ENCODE peak calls at places on chromosome 9, in five cellular contexts. K is transverse colon, P is A549, V is ovary, D is stomach. C is an unnamed sample.

GRCh38 chr9:127549218-127549617 is 62.9 kb upstream of the STXBP1 start:
- DNase-seq in K (no peak), P (no peak), V (no peak), D (no peak), C (no peak)

GRCh38 chr9:91305596-91305995 is 56.1 kb downstream of the AUH start:
- DNase-seq in D (no peak), K (no peak), P (no peak), V (no peak), C (no peak)

GRCh38 chr9:72844440-72844768 is 108.4 kb downstream of the ALDH1A1 start:
- DNase-seq in P (no peak), V (no peak), K (no peak), D (no peak), C (no peak)

GRCh38 chr9:123058834-123059233 is 25.4 kb downstream of the GPR21 start:
- DNase-seq in D (no peak), P (no peak), V (no peak), K (no peak), C (no peak)

GRCh38 chr9:28270156-28270555 is 696.9 kb upstream of the C9orf72 start:
- DNase-seq in V (no peak), K (no peak), P (no peak), D (no peak), C (no peak)

GRCh38 chr9:34628656-34629491 is at the start of gene ARID3C:
- DNase-seq in V (peak), D (peak), K (peak), P (no peak), C (no peak)

GRCh38 chr9:91784673-91785402 is 165.2 kb downstream of the ROR2 start:
- DNase-seq in V (no peak), K (no peak), P (no peak), D (no peak), C (peak)

GRCh38 chr9:17926246-17926645 is 347.4 kb downstream of the SH3GL2 start:
- DNase-seq in K (no peak), D (no peak), V (no peak), P (no peak), C (no peak)

GRCh38 chr9:100428871-100429654 is 2.1 kb downstream of the MSANTD3 start:
- DNase-seq in V (no peak), K (no peak), D (no peak), P (peak), C (no peak)

GRCh38 chr9:134661791-134662142 is 20.2 kb downstream of the COL5A1 start:
- DNase-seq in K (peak), V (peak), P (no peak), D (no peak), C (peak)

GRCh38 chr9:5915438-5915837 is 24.7 kb downstream of the MLANA start:
- DNase-seq in D (no peak), V (no peak), K (no peak), P (no peak), C (no peak)

GRCh38 chr9:124551472-124552339 is 44.5 kb upstream of the NR5A1 start:
- DNase-seq in D (peak), V (no peak), P (peak), K (peak), C (no peak)

GRCh38 chr9:98045234-98046160 is 11.0 kb upstream of the NANS start:
- DNase-seq in K (no peak), P (no peak), D (no peak), V (no peak), C (no peak)

GRCh38 chr9:80076105-80076504 is 504.3 kb downstream of the TLE4 start:
- DNase-seq in D (no peak), V (no peak), P (no peak), K (no peak), C (no peak)

GRCh38 chr9:122338989-122339388 is 31.8 kb upstream of the PTGS1 start:
- DNase-seq in K (no peak), V (no peak), P (no peak), D (no peak), C (no peak)

GRCh38 chr9:137604345-137605145 is 941 bp upstream of the ARRDC1 start:
- DNase-seq in V (peak), D (no peak), P (no peak), K (no peak), C (no peak)

GRCh38 chr9:95585824-95586223 is 69.1 kb upstream of the PTCH1 start:
- DNase-seq in P (no peak), K (no peak), V (no peak), D (no peak), C (no peak)

GRCh38 chr9:135574331-135574730 is 12.8 kb downstream of the PAEP start:
- DNase-seq in K (no peak), D (no peak), V (no peak), P (no peak), C (no peak)

GRCh38 chr9:132410642-132411041 is 631 bp downstream of the CFAP77 start:
- DNase-seq in K (no peak), D (no peak), V (no peak), P (no peak), C (no peak)

GRCh38 chr9:121268598-121269029 is 652 bp downstream of the GSN start:
- DNase-seq in D (no peak), P (no peak), K (no peak), V (no peak), C (peak)

GRCh38 chr9:127523312-127523851 is 72.1 kb downstream of the LRSAM1 start:
- DNase-seq in P (no peak), K (no peak), D (no peak), V (no peak), C (no peak)

GRCh38 chr9:137449931-137450537 is 8.9 kb upstream of the ENTPD8 start:
- DNase-seq in K (peak), P (no peak), D (no peak), V (peak), C (no peak)

GRCh38 chr9:71683598-71684235 is 84.6 kb downstream of the CEMIP2 start:
- DNase-seq in V (peak), P (no peak), K (no peak), D (no peak), C (no peak)

GRCh38 chr9:73869261-73869660 is 627.9 kb upstream of the RORB start:
- DNase-seq in P (no peak), V (no peak), K (peak), D (peak), C (no peak)

GRCh38 chr9:120390637-120391190 is 189.3 kb downstream of the CDK5RAP2 start:
- DNase-seq in P (no peak), K (no peak), D (no peak), V (no peak), C (peak)

GRCh38 chr9:13149454-13149853 is 130.0 kb downstream of the MPDZ start:
- DNase-seq in P (no peak), V (no peak), K (peak), D (no peak), C (no peak)

GRCh38 chr9:2622361-2623045 is 916 bp downstream of the VLDLR start:
- DNase-seq in D (peak), V (peak), P (peak), K (peak), C (peak)

GRCh38 chr9:7273575-7273974 is 515.8 kb downstream of the KDM4C start:
- DNase-seq in D (no peak), P (no peak), V (peak), K (no peak), C (no peak)

GRCh38 chr9:16768816-16769215 is 101.7 kb downstream of the BNC2 start:
- DNase-seq in D (no peak), V (no peak), K (no peak), P (no peak), C (no peak)

GRCh38 chr9:121612511-121612998 is 38.9 kb upstream of the DAB2IP start:
- DNase-seq in V (no peak), D (peak), P (no peak), K (peak), C (peak)

GRCh38 chr9:136713555-136713949 is 1.2 kb downstream of the DIPK1B start:
- DNase-seq in D (no peak), K (no peak), V (peak), P (no peak), C (no peak)

GRCh38 chr9:20215552-20215951 is 406.7 kb downstream of the MLLT3 start:
- DNase-seq in K (no peak), D (no peak), V (no peak), P (no peak), C (no peak)

GRCh38 chr9:35172878-35173277 is 11.1 kb downstream of the UNC13B start:
- DNase-seq in D (no peak), P (no peak), K (no peak), V (no peak), C (no peak)

GRCh38 chr9:89928106-89928505 is 323.3 kb downstream of the GADD45G start:
- DNase-seq in D (no peak), V (no peak), K (no peak), P (no peak), C (no peak)

GRCh38 chr9:33229359-33230120 is 10.4 kb upstream of the SPINK4 start:
- DNase-seq in P (peak), D (peak), K (peak), V (no peak), C (no peak)

GRCh38 chr9:98944130-98945074 is 695 bp downstream of the COL15A1 start:
- DNase-seq in P (peak), V (peak), K (no peak), D (no peak), C (peak)

GRCh38 chr9:94819161-94819677 is 92.7 kb downstream of the AOPEP start:
- DNase-seq in P (no peak), K (no peak), V (no peak), D (peak), C (no peak)

GRCh38 chr9:72828281-72828731 is 124.5 kb downstream of the ALDH1A1 start:
- DNase-seq in D (no peak), K (no peak), P (peak), V (no peak), C (no peak)

GRCh38 chr9:78666818-78667429 is 370.0 kb downstream of the PSAT1 start:
- DNase-seq in V (no peak), D (no peak), K (no peak), P (no peak), C (no peak)

GRCh38 chr9:130997395-130997684 is 11.6 kb upstream of the LAMC3 start:
- DNase-seq in P (no peak), K (no peak), V (no peak), D (no peak), C (no peak)
- TF ChIP-seq POLR2A in P (no peak), K (no peak), V (no peak), D (no peak), C (no peak)

GRCh38 chr9:109791003-109791677 is 11.1 kb downstream of the PALM2AKAP2 start:
- DNase-seq in V (no peak), K (no peak), D (no peak), P (no peak), C (no peak)

GRCh38 chr9:109794361-109795012 is 14.5 kb downstream of the PALM2AKAP2 start:
- DNase-seq in V (no peak), D (no peak), P (no peak), K (no peak), C (no peak)

GRCh38 chr9:109791747-109792146 is 11.7 kb downstream of the PALM2AKAP2 start:
- DNase-seq in V (no peak), K (no peak), D (no peak), P (no peak), C (no peak)

GRCh38 chr9:109793921-109794320 is 13.9 kb downstream of the PALM2AKAP2 start:
- DNase-seq in K (no peak), D (no peak), P (no peak), V (no peak), C (no peak)

DNA sequence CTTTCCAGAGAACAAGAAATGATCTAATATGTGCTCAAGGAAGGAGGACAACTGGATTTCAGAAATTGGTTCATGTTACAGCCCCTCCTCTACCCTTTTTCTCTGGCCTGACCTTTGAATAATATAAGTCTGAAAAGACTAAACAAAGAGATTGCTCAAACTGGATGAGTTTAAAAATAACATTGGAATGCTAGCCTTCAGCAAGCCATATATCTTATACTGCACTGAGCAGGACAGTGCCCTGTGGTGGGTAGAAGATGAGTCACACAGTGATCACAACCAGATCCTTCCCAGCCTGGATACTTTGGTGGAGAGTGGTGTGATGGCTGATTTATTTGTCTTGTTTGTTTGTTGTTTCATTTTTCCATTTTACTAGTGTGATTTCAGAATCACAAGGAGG is 13.2 kb downstream of the PALM2AKAP2 start:
- DNase-seq in P (peak), K (no peak), D (no peak), V (no peak), C (no peak)
- TF ChIP-seq EP300 in P (no peak), K (no peak), D (no peak), V (no peak), C (no peak)

GRCh38 chr9:114350636-114351396 is 21.1 kb downstream of the ORM2 start:
- DNase-seq in K (no peak), V (no peak), P (no peak), D (no peak), C (no peak)
- TF ChIP-seq POLR2A in K (no peak), V (no peak), P (no peak), D (no peak), C (no peak)

DNA sequence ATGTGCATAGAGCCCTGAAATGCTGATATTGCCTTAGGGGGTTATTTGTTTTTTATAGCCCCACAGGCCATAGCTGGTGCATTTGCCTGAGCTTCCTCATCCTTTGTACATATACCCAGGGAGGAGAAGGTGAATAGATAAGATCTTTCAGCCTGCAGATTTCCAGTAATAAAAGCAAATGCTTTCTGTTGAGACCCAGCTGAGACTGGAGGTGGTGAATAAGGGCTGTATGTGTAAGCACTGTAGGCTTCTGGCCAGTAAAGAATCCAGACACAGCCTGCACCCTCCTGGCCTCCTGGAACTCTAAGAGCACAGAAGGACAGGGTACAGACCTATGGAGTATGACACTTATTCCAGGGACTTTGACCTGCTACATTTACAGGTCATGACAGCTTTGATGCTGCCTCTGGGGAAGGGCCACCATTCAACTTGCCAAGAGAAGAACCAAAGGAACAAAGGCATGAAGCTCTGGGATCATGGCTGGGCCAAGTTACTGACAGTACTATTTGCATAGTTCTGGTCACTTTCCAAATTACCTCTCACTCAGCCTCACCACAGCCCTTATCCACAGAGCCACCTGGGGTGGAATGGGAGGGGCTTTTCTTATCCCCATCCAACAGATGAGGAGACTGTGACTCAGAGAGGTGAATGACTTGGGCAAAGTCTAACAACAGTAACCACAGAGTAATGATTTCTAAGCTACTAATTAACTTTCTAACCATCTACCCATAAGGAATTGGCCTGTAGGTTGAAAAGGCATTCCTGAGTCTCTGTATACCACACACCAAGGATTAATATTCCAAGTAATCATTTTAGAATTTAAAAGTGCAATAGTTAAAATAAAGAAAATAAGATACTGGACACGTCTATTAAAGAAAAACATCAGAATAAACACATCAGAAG is 604.5 kb upstream of the KLF4 start:
- DNase-seq in K (peak), P (peak), D (peak), V (no peak), C (no peak)
- TF ChIP-seq EP300 in K (no peak), P (peak), D (no peak), V (no peak), C (no peak)

GRCh38 chr9:113056191-113057106 is at the start of gene ZFP37:
- DNase-seq in D (peak), K (peak), P (peak), V (peak), C (peak)
- TF ChIP-seq POLR2A in D (no peak), K (no peak), P (peak), V (peak), C (no peak)

C was measured in sigmoid colon.